ENCODE peak calls at places on chromosomes 2 and 18, in six cellular contexts. One of them, this sample, is unnamed.

GRCh38 chr2:235701206-235701605 is 207.4 kb downstream of the AGAP1 start:
- DNase-seq in IMR-90: no peak
- DNase-seq in ascending aorta: no peak
- DNase-seq in uterus: no peak
- DNase-seq in kidney epithelial cell: no peak
- DNase-seq in adipocyte: no peak
- DNase-seq in this sample: no peak

GRCh38 chr18:73352546-73352945 is 484.8 kb upstream of the NETO1 start:
- DNase-seq in IMR-90: peak; percentile 2
- DNase-seq in ascending aorta: no peak
- DNase-seq in uterus: no peak
- DNase-seq in kidney epithelial cell: no peak
- DNase-seq in adipocyte: peak; percentile 25
- DNase-seq in this sample: no peak

GRCh38 chr2:101752708-101753107 is 55.2 kb downstream of the MAP4K4 start:
- DNase-seq in IMR-90: no peak
- DNase-seq in ascending aorta: no peak
- DNase-seq in uterus: no peak
- DNase-seq in kidney epithelial cell: no peak
- DNase-seq in adipocyte: no peak
- DNase-seq in this sample: peak; percentile 24

GRCh38 chr2:79670198-79670597 is 157.3 kb downstream of the CTNNA2 start:
- DNase-seq in IMR-90: no peak
- DNase-seq in ascending aorta: no peak
- DNase-seq in uterus: no peak
- DNase-seq in kidney epithelial cell: no peak
- DNase-seq in adipocyte: no peak
- DNase-seq in this sample: peak; percentile 43

GRCh38 chr18:35371412-35372195 is 5.5 kb downstream of the ZNF396 start:
- DNase-seq in IMR-90: peak; percentile 79
- DNase-seq in ascending aorta: no peak
- DNase-seq in uterus: no peak
- DNase-seq in kidney epithelial cell: no peak
- DNase-seq in adipocyte: peak; percentile 47
- DNase-seq in this sample: no peak

GRCh38 chr2:38154395-38154794 is 78.4 kb upstream of the CYP1B1 start:
- DNase-seq in IMR-90: no peak
- DNase-seq in ascending aorta: no peak
- DNase-seq in uterus: no peak
- DNase-seq in kidney epithelial cell: no peak
- DNase-seq in adipocyte: no peak
- DNase-seq in this sample: no peak

GRCh38 chr18:37501136-37501535 is 64.5 kb downstream of the CELF4 start:
- DNase-seq in IMR-90: no peak
- DNase-seq in ascending aorta: no peak
- DNase-seq in uterus: no peak
- DNase-seq in kidney epithelial cell: no peak
- DNase-seq in adipocyte: no peak
- DNase-seq in this sample: no peak

GRCh38 chr2:112031473-112031872 is 23.6 kb upstream of the TMEM87B start:
- DNase-seq in IMR-90: no peak
- DNase-seq in ascending aorta: no peak
- DNase-seq in uterus: no peak
- DNase-seq in kidney epithelial cell: no peak
- DNase-seq in adipocyte: peak; percentile 45
- DNase-seq in this sample: peak; percentile 8

GRCh38 chr2:204000446-204000845 is 63.9 kb downstream of the ICOS start:
- DNase-seq in IMR-90: no peak
- DNase-seq in ascending aorta: no peak
- DNase-seq in uterus: no peak
- DNase-seq in kidney epithelial cell: no peak
- DNase-seq in adipocyte: no peak
- DNase-seq in this sample: no peak

GRCh38 chr18:11274144-11274762 is 124.9 kb upstream of the PIEZO2 start:
- DNase-seq in IMR-90: no peak
- DNase-seq in ascending aorta: no peak
- DNase-seq in uterus: no peak
- DNase-seq in kidney epithelial cell: no peak
- DNase-seq in adipocyte: no peak
- DNase-seq in this sample: no peak

GRCh38 chr18:13528739-13529392 is 197.5 kb downstream of the FAM210A start:
- DNase-seq in IMR-90: no peak
- DNase-seq in ascending aorta: no peak
- DNase-seq in uterus: no peak
- DNase-seq in kidney epithelial cell: no peak
- DNase-seq in adipocyte: no peak
- DNase-seq in this sample: no peak

GRCh38 chr2:43006834-43007543 is 214.6 kb upstream of the HAAO start:
- DNase-seq in IMR-90: no peak
- DNase-seq in ascending aorta: no peak
- DNase-seq in uterus: peak; percentile 8
- DNase-seq in kidney epithelial cell: no peak
- DNase-seq in adipocyte: no peak
- DNase-seq in this sample: no peak

GRCh38 chr18:26134110-26134509 is 441 bp downstream of the PSMA8 start:
- DNase-seq in IMR-90: no peak
- DNase-seq in ascending aorta: no peak
- DNase-seq in uterus: no peak
- DNase-seq in kidney epithelial cell: no peak
- DNase-seq in adipocyte: no peak
- DNase-seq in this sample: no peak

GRCh38 chr2:198394208-198394607 is 589.8 kb downstream of the PLCL1 start:
- DNase-seq in IMR-90: no peak
- DNase-seq in ascending aorta: no peak
- DNase-seq in uterus: no peak
- DNase-seq in kidney epithelial cell: no peak
- DNase-seq in adipocyte: no peak
- DNase-seq in this sample: no peak

GRCh38 chr18:5853253-5853652 is 42.1 kb downstream of the TMEM200C start:
- DNase-seq in IMR-90: no peak
- DNase-seq in ascending aorta: no peak
- DNase-seq in uterus: no peak
- DNase-seq in kidney epithelial cell: no peak
- DNase-seq in adipocyte: no peak
- DNase-seq in this sample: no peak

GRCh38 chr2:57908736-57909161 is 137.9 kb upstream of the VRK2 start:
- DNase-seq in IMR-90: no peak
- DNase-seq in ascending aorta: no peak
- DNase-seq in uterus: no peak
- DNase-seq in kidney epithelial cell: no peak
- DNase-seq in adipocyte: no peak
- DNase-seq in this sample: no peak

GRCh38 chr2:217790195-217790594 is 212.6 kb downstream of the TNS1 start:
- DNase-seq in IMR-90: no peak
- DNase-seq in ascending aorta: no peak
- DNase-seq in uterus: peak; percentile 14
- DNase-seq in kidney epithelial cell: no peak
- DNase-seq in adipocyte: no peak
- DNase-seq in this sample: no peak

GRCh38 chr2:33038799-33039198 is 92.0 kb downstream of the LTBP1 start:
- DNase-seq in IMR-90: no peak
- DNase-seq in ascending aorta: no peak
- DNase-seq in uterus: no peak
- DNase-seq in kidney epithelial cell: no peak
- DNase-seq in adipocyte: no peak
- DNase-seq in this sample: no peak

GRCh38 chr2:59288771-59289170 is 1047.6 kb upstream of the FANCL start:
- DNase-seq in IMR-90: no peak
- DNase-seq in ascending aorta: no peak
- DNase-seq in uterus: no peak
- DNase-seq in kidney epithelial cell: no peak
- DNase-seq in adipocyte: no peak
- DNase-seq in this sample: peak; percentile 10

GRCh38 chr18:37476182-37476581 is 89.4 kb downstream of the CELF4 start:
- DNase-seq in IMR-90: peak; percentile 14
- DNase-seq in ascending aorta: no peak
- DNase-seq in uterus: no peak
- DNase-seq in kidney epithelial cell: no peak
- DNase-seq in adipocyte: peak; percentile 53
- DNase-seq in this sample: peak; percentile 23

GRCh38 chr2:218959141-218959731 is at the start of gene CDK5R2:
- DNase-seq in IMR-90: peak; percentile 72
- DNase-seq in ascending aorta: no peak
- DNase-seq in uterus: peak; percentile 56
- DNase-seq in kidney epithelial cell: peak; percentile 14
- DNase-seq in adipocyte: peak; percentile 90
- DNase-seq in this sample: peak; percentile 83

GRCh38 chr2:226211439-226211838 is 588.2 kb downstream of the IRS1 start:
- DNase-seq in IMR-90: peak; percentile 63
- DNase-seq in ascending aorta: no peak
- DNase-seq in uterus: no peak
- DNase-seq in kidney epithelial cell: peak; percentile 32
- DNase-seq in adipocyte: peak; percentile 94
- DNase-seq in this sample: peak; percentile 17

GRCh38 chr2:178874529-178875240 is 67.5 kb upstream of the TTN start:
- DNase-seq in IMR-90: no peak
- DNase-seq in ascending aorta: no peak
- DNase-seq in uterus: no peak
- DNase-seq in kidney epithelial cell: no peak
- DNase-seq in adipocyte: no peak
- DNase-seq in this sample: no peak

GRCh38 chr2:69645026-69645425 is 1.5 kb upstream of the AAK1 start:
- DNase-seq in IMR-90: no peak
- DNase-seq in ascending aorta: no peak
- DNase-seq in uterus: no peak
- DNase-seq in kidney epithelial cell: no peak
- DNase-seq in adipocyte: peak; percentile 31
- DNase-seq in this sample: no peak

GRCh38 chr2:26752636-26753035 is 11.4 kb upstream of the SLC35F6 start:
- DNase-seq in IMR-90: no peak
- DNase-seq in ascending aorta: no peak
- DNase-seq in uterus: no peak
- DNase-seq in kidney epithelial cell: no peak
- DNase-seq in adipocyte: no peak
- DNase-seq in this sample: peak; percentile 40

GRCh38 chr2:183665403-183665802 is 541.2 kb downstream of the NUP35 start:
- DNase-seq in IMR-90: no peak
- DNase-seq in ascending aorta: no peak
- DNase-seq in uterus: no peak
- DNase-seq in kidney epithelial cell: no peak
- DNase-seq in adipocyte: no peak
- DNase-seq in this sample: no peak

GRCh38 chr2:219560037-219560892 is 11.1 kb downstream of the OBSL1 start:
- DNase-seq in IMR-90: no peak
- DNase-seq in ascending aorta: no peak
- DNase-seq in uterus: no peak
- DNase-seq in kidney epithelial cell: no peak
- DNase-seq in adipocyte: peak; percentile 52
- DNase-seq in this sample: no peak

GRCh38 chr2:8563814-8564474 is 117.9 kb upstream of the ID2 start:
- DNase-seq in IMR-90: no peak
- DNase-seq in ascending aorta: no peak
- DNase-seq in uterus: peak; percentile 4
- DNase-seq in kidney epithelial cell: no peak
- DNase-seq in adipocyte: no peak
- DNase-seq in this sample: no peak

GRCh38 chr2:8566155-8566670 is 115.6 kb upstream of the ID2 start:
- DNase-seq in IMR-90: no peak
- DNase-seq in ascending aorta: no peak
- DNase-seq in uterus: no peak
- DNase-seq in kidney epithelial cell: no peak
- DNase-seq in adipocyte: no peak
- DNase-seq in this sample: no peak

GRCh38 chr2:8566788-8567468 is 114.9 kb upstream of the ID2 start:
- DNase-seq in IMR-90: no peak
- DNase-seq in ascending aorta: no peak
- DNase-seq in uterus: no peak
- DNase-seq in kidney epithelial cell: no peak
- DNase-seq in adipocyte: no peak
- DNase-seq in this sample: no peak

GRCh38 chr2:8564475-8564874 is 117.4 kb upstream of the ID2 start:
- DNase-seq in IMR-90: no peak
- DNase-seq in ascending aorta: no peak
- DNase-seq in uterus: peak; percentile 5
- DNase-seq in kidney epithelial cell: no peak
- DNase-seq in adipocyte: no peak
- DNase-seq in this sample: no peak

GRCh38 chr2:8565399-8566154 is 116.3 kb upstream of the ID2 start:
- DNase-seq in IMR-90: no peak
- DNase-seq in ascending aorta: no peak
- DNase-seq in uterus: no peak
- DNase-seq in kidney epithelial cell: no peak
- DNase-seq in adipocyte: no peak
- DNase-seq in this sample: no peak
- H3K36me3 ChIP-seq in IMR-90: no peaks in the 10 kb centered on the region
- H3K36me3 ChIP-seq in ascending aorta: no peaks in the 10 kb centered on the region
- H3K36me3 ChIP-seq in uterus: no peaks in the 10 kb centered on the region
- H3K36me3 ChIP-seq in kidney epithelial cell: no peaks in the 10 kb centered on the region
- H3K36me3 ChIP-seq in adipocyte: no peaks in the 10 kb centered on the region
- H3K36me3 ChIP-seq in this sample: no peaks in the 10 kb centered on the region

GRCh38 chr2:118848381-118849225 is 1.2 kb upstream of the EN1 start:
- DNase-seq in IMR-90: no peak
- DNase-seq in ascending aorta: no peak
- DNase-seq in uterus: no peak
- DNase-seq in kidney epithelial cell: no peak
- DNase-seq in adipocyte: no peak
- DNase-seq in this sample: no peak
- H3K27me3 ChIP-seq in IMR-90: peaks cover 91% of the 10 kb centered on the region
- H3K27me3 ChIP-seq in ascending aorta: peaks cover 39% of the 10 kb centered on the region
- H3K27me3 ChIP-seq in uterus: peaks cover 4% of the 10 kb centered on the region
- H3K27me3 ChIP-seq in kidney epithelial cell: peaks cover 92% of the 10 kb centered on the region
- H3K27me3 ChIP-seq in adipocyte: no peaks in the 10 kb centered on the region
- H3K27me3 ChIP-seq in this sample: no peaks in the 10 kb centered on the region

GRCh38 chr2:98570356-98570755 is 38.0 kb downstream of the COA5 start:
- DNase-seq in IMR-90: no peak
- DNase-seq in ascending aorta: no peak
- DNase-seq in uterus: no peak
- DNase-seq in kidney epithelial cell: no peak
- DNase-seq in adipocyte: no peak
- DNase-seq in this sample: no peak
- H3K36me3 ChIP-seq in IMR-90: peaks cover 35% of the 10 kb centered on the region
- H3K36me3 ChIP-seq in ascending aorta: peaks cover 54% of the 10 kb centered on the region
- H3K36me3 ChIP-seq in uterus: no peaks in the 10 kb centered on the region
- H3K36me3 ChIP-seq in kidney epithelial cell: peaks cover 3% of the 10 kb centered on the region
- H3K36me3 ChIP-seq in adipocyte: peaks cover 37% of the 10 kb centered on the region
- H3K36me3 ChIP-seq in this sample: peaks cover 3% of the 10 kb centered on the region

GRCh38 chr2:74548919-74549684 is 4.6 kb downstream of the LOXL3 start:
- DNase-seq in IMR-90: peak; percentile 46
- DNase-seq in ascending aorta: no peak
- DNase-seq in uterus: no peak
- DNase-seq in kidney epithelial cell: no peak
- DNase-seq in adipocyte: peak; percentile 90
- DNase-seq in this sample: peak; percentile 83

GRCh38 chr2:74549685-74549971 is 4.1 kb downstream of the LOXL3 start:
- DNase-seq in IMR-90: no peak
- DNase-seq in ascending aorta: no peak
- DNase-seq in uterus: no peak
- DNase-seq in kidney epithelial cell: no peak
- DNase-seq in adipocyte: no peak
- DNase-seq in this sample: peak; percentile 20

GRCh38 chr2:74546004-74546403 is 7.7 kb downstream of the LOXL3 start:
- DNase-seq in IMR-90: no peak
- DNase-seq in ascending aorta: no peak
- DNase-seq in uterus: no peak
- DNase-seq in kidney epithelial cell: no peak
- DNase-seq in adipocyte: no peak
- DNase-seq in this sample: no peak

GRCh38 chr2:74550231-74550630 is 3.5 kb downstream of the LOXL3 start:
- DNase-seq in IMR-90: no peak
- DNase-seq in ascending aorta: no peak
- DNase-seq in uterus: no peak
- DNase-seq in kidney epithelial cell: no peak
- DNase-seq in adipocyte: no peak
- DNase-seq in this sample: no peak

GRCh38 chr2:74548285-74548918 is 5.3 kb downstream of the LOXL3 start:
- DNase-seq in IMR-90: no peak
- DNase-seq in ascending aorta: no peak
- DNase-seq in uterus: no peak
- DNase-seq in kidney epithelial cell: no peak
- DNase-seq in adipocyte: no peak
- DNase-seq in this sample: no peak
- H3K27me3 ChIP-seq in IMR-90: no peaks in the 10 kb centered on the region
- H3K27me3 ChIP-seq in ascending aorta: no peaks in the 10 kb centered on the region
- H3K27me3 ChIP-seq in uterus: no peaks in the 10 kb centered on the region
- H3K27me3 ChIP-seq in kidney epithelial cell: no peaks in the 10 kb centered on the region
- H3K27me3 ChIP-seq in adipocyte: no peaks in the 10 kb centered on the region
- H3K27me3 ChIP-seq in this sample: no peaks in the 10 kb centered on the region

This sample was measured in MG63.